ENCODE peak calls at places on chromosomes 6 and 20, in four cellular contexts. D, I, U and O are unnamed samples.

GRCh38 chr20:5714261-5715041 is 35.8 kb upstream of the SHLD1 start:
- DNase-seq in U (no peak), D (peak), I (no peak), O (no peak)

GRCh38 chr6:143027058-143027457 is 33.6 kb upstream of the AIG1 start:
- DNase-seq in D (peak), U (no peak), I (peak), O (peak)

GRCh38 chr6:104566411-104566810 is 293.3 kb downstream of the HACE1 start:
- DNase-seq in I (no peak), D (no peak), U (no peak), O (no peak)

GRCh38 chr20:34100578-34100977 is 11.5 kb downstream of the EIF2S2 start:
- DNase-seq in I (no peak), U (no peak), D (no peak), O (no peak)

GRCh38 chr20:38839563-38839962 is 34.1 kb downstream of the PPP1R16B start:
- DNase-seq in I (no peak), D (no peak), U (no peak), O (no peak)

GRCh38 chr6:141165012-141165411 is 967.7 kb upstream of the GJE1 start:
- DNase-seq in U (no peak), D (no peak), I (no peak), O (no peak)

GRCh38 chr20:19482726-19483125 is 270.3 kb downstream of the SLC24A3 start:
- DNase-seq in I (no peak), U (no peak), D (no peak), O (no peak)

GRCh38 chr6:111972714-111973678 is 80.9 kb upstream of the CCN6 start:
- DNase-seq in D (peak), I (peak), U (no peak), O (no peak)

GRCh38 chr20:63118786-63119450 is 97.0 kb downstream of the YTHDF1 start:
- DNase-seq in U (no peak), I (no peak), D (no peak), O (no peak)

GRCh38 chr6:39664173-39664572 is 61.0 kb downstream of the KIF6 start:
- DNase-seq in I (no peak), D (no peak), U (no peak), O (no peak)

GRCh38 chr20:32609993-32610896 is 25.1 kb upstream of the NOL4L start:
- DNase-seq in U (no peak), I (no peak), D (no peak), O (no peak)

GRCh38 chr6:11496152-11497060 is 41.1 kb upstream of the TMEM170B start:
- DNase-seq in I (peak), U (peak), D (peak), O (peak)

GRCh38 chr6:42960243-42961019 is at the start of gene GNMT:
- DNase-seq in U (peak), I (peak), D (peak), O (no peak)

GRCh38 chr20:41632896-41633295 is 14.7 kb upstream of the CHD6 start:
- DNase-seq in U (no peak), I (no peak), D (no peak), O (no peak)

GRCh38 chr20:10115021-10115420 is 80.2 kb downstream of the ANKEF1 start:
- DNase-seq in D (no peak), U (no peak), I (peak), O (no peak)

GRCh38 chr6:136593748-136594490 is 43.7 kb upstream of the MAP7 start:
- DNase-seq in I (peak), U (no peak), D (no peak), O (peak)

GRCh38 chr6:3784885-3785744 is 33.6 kb upstream of the PXDC1 start:
- DNase-seq in D (no peak), U (no peak), I (no peak), O (no peak)

GRCh38 chr6:921400-921799 is 228.5 kb upstream of the EXOC2 start:
- DNase-seq in U (no peak), D (no peak), I (no peak), O (no peak)

GRCh38 chr20:41587956-41588355 is 30.2 kb downstream of the CHD6 start:
- DNase-seq in D (no peak), U (no peak), I (no peak), O (no peak)

GRCh38 chr6:7680393-7681075 is 45.4 kb upstream of the BMP6 start:
- DNase-seq in I (no peak), U (no peak), D (no peak), O (no peak)

GRCh38 chr6:128463942-128464341 is 56.5 kb downstream of the PTPRK start:
- DNase-seq in U (no peak), D (no peak), I (peak), O (no peak)

GRCh38 chr6:117449549-117450439 is 24.1 kb upstream of the ROS1 start:
- DNase-seq in U (peak), D (peak), I (peak), O (peak)

GRCh38 chr6:119284861-119285521 is 64.6 kb downstream of the MAN1A1 start:
- DNase-seq in D (no peak), I (peak), U (no peak), O (no peak)

GRCh38 chr20:16846011-16846410 is 97.9 kb downstream of the OTOR start:
- DNase-seq in U (no peak), D (no peak), I (peak), O (no peak)

GRCh38 chr6:13194852-13195251 is 133.5 kb downstream of the TBC1D7 start:
- DNase-seq in I (peak), U (no peak), D (no peak), O (peak)

GRCh38 chr6:119196732-119197131 is 118.3 kb upstream of the FAM184A start:
- DNase-seq in D (no peak), U (no peak), I (no peak), O (no peak)

GRCh38 chr20:49775229-49775693 is 37.4 kb upstream of the SLC9A8 start:
- DNase-seq in U (no peak), I (peak), D (no peak), O (peak)

GRCh38 chr20:58109126-58109880 is 119.2 kb downstream of the ANKRD60 start:
- DNase-seq in I (no peak), U (no peak), D (no peak), O (no peak)

GRCh38 chr6:29602564-29603361 is 17.8 kb downstream of the OR2H2 start:
- DNase-seq in I (peak), U (no peak), D (no peak), O (peak)